ENCODE peak calls at places on chromosome 11, in eight cellular contexts. I is SK-MEL-5, J is NCI-H460, Q is choroid plexus epithelial cell, P is brain microvascular endothelial cell, C is substantia nigra, S is kidney epithelial cell, M is pulmonary artery endothelial cell. R is an unnamed sample.

GRCh38 chr11:120715239-120715638 is 203.7 kb downstream of the GRIK4 start:
- DNase-seq in S (no peak), Q (peak), J (no peak), C (no peak), I (peak), M (no peak), P (no peak), R (peak)

GRCh38 chr11:61832207-61832606 is 4.1 kb downstream of the FADS2 start:
- DNase-seq in C (no peak), J (no peak), P (no peak), S (no peak), M (no peak), Q (no peak), I (no peak), R (no peak)

GRCh38 chr11:32331098-32331497 is 104.2 kb downstream of the WT1 start:
- DNase-seq in I (peak), M (no peak), S (no peak), P (no peak), J (no peak), Q (peak), C (no peak), R (no peak)

GRCh38 chr11:665707-666281 is 28.7 kb downstream of the DRD4 start:
- DNase-seq in M (no peak), S (no peak), C (no peak), Q (peak), P (no peak), J (no peak), I (no peak), R (no peak)

GRCh38 chr11:100777118-100777517 is 90.0 kb downstream of the ARHGAP42 start:
- DNase-seq in Q (no peak), I (no peak), M (no peak), C (no peak), J (no peak), S (peak), P (no peak), R (peak)

GRCh38 chr11:4658629-4659453 is 15.1 kb downstream of the OR51E1 start:
- DNase-seq in M (no peak), C (no peak), Q (peak), J (no peak), P (peak), S (no peak), I (no peak), R (no peak)

GRCh38 chr11:102577182-102577581 is 46.6 kb upstream of the MMP7 start:
- DNase-seq in Q (peak), P (no peak), C (no peak), S (no peak), J (no peak), M (no peak), I (no peak), R (no peak)

GRCh38 chr11:34501500-34501899 is 12.1 kb downstream of the ELF5 start:
- DNase-seq in M (no peak), J (peak), S (peak), Q (peak), P (peak), C (no peak), I (no peak), R (no peak)

GRCh38 chr11:57357310-57357709 is 19.2 kb downstream of the P2RX3 start:
- DNase-seq in Q (no peak), I (no peak), M (no peak), C (no peak), S (no peak), J (no peak), P (no peak), R (no peak)

GRCh38 chr11:130124096-130124495 is 35.5 kb upstream of the ST14 start:
- DNase-seq in P (peak), S (peak), I (peak), Q (peak), M (peak), C (peak), J (peak), R (no peak)